ENCODE peak calls at places on chromosomes 12 and 14, in six cellular contexts. One of them, this sample, is unnamed.
A peak's percentile ranks its signal among the peaks of the same experiment; 100 is the strongest.

GRCh38 chr12:81450920-81451739 is 308.0 kb downstream of the PPFIA2 start:
- DNase-seq in heart right ventricle: peak; percentile 35
- DNase-seq in glutamatergic neuron: peak; percentile 42
- DNase-seq in NCI-H1694 treated with DMSO at 0.1 percent for 48 hours: peak; percentile 50
- DNase-seq in stimulated activated effector memory CD8-positive, alpha-beta T cell treated with anti-CD3 and anti-CD28 coated beads, Interleukin-12 subunit alpha, Interleukin-12 subunit beta, amount 100 ng/mL, for 72 hours: no peak
- DNase-seq in MCF 10A: peak; percentile 76
- DNase-seq in this sample: no peak

GRCh38 chr12:70754330-70754741 is 117.1 kb upstream of the PTPRB start:
- DNase-seq in stimulated activated effector memory CD8-positive, alpha-beta T cell treated with anti-CD3 and anti-CD28 coated beads, Interleukin-12 subunit alpha, Interleukin-12 subunit beta, amount 100 ng/mL, for 72 hours: no peak
- DNase-seq in heart right ventricle: no peak
- DNase-seq in glutamatergic neuron: no peak
- DNase-seq in NCI-H1694 treated with DMSO at 0.1 percent for 48 hours: no peak
- DNase-seq in MCF 10A: no peak
- DNase-seq in this sample: no peak

GRCh38 chr14:102264355-102264754 is 40.6 kb downstream of the MOK start:
- DNase-seq in glutamatergic neuron: no peak
- DNase-seq in stimulated activated effector memory CD8-positive, alpha-beta T cell treated with anti-CD3 and anti-CD28 coated beads, Interleukin-12 subunit alpha, Interleukin-12 subunit beta, amount 100 ng/mL, for 72 hours: no peak
- DNase-seq in MCF 10A: no peak
- DNase-seq in NCI-H1694 treated with DMSO at 0.1 percent for 48 hours: no peak
- DNase-seq in heart right ventricle: no peak
- DNase-seq in this sample: no peak

GRCh38 chr12:3129301-3130052 is 52.3 kb downstream of the TSPAN9 start:
- DNase-seq in stimulated activated effector memory CD8-positive, alpha-beta T cell treated with anti-CD3 and anti-CD28 coated beads, Interleukin-12 subunit alpha, Interleukin-12 subunit beta, amount 100 ng/mL, for 72 hours: no peak
- DNase-seq in MCF 10A: no peak
- DNase-seq in glutamatergic neuron: no peak
- DNase-seq in heart right ventricle: no peak
- DNase-seq in NCI-H1694 treated with DMSO at 0.1 percent for 48 hours: no peak
- DNase-seq in this sample: no peak

GRCh38 chr12:33000016-33000415 is 103.4 kb upstream of the PKP2 start:
- DNase-seq in NCI-H1694 treated with DMSO at 0.1 percent for 48 hours: no peak
- DNase-seq in glutamatergic neuron: no peak
- DNase-seq in heart right ventricle: no peak
- DNase-seq in MCF 10A: no peak
- DNase-seq in stimulated activated effector memory CD8-positive, alpha-beta T cell treated with anti-CD3 and anti-CD28 coated beads, Interleukin-12 subunit alpha, Interleukin-12 subunit beta, amount 100 ng/mL, for 72 hours: no peak
- DNase-seq in this sample: no peak

GRCh38 chr12:76569685-76570604 is 10.4 kb upstream of the OSBPL8 start:
- DNase-seq in glutamatergic neuron: no peak
- DNase-seq in stimulated activated effector memory CD8-positive, alpha-beta T cell treated with anti-CD3 and anti-CD28 coated beads, Interleukin-12 subunit alpha, Interleukin-12 subunit beta, amount 100 ng/mL, for 72 hours: no peak
- DNase-seq in MCF 10A: no peak
- DNase-seq in NCI-H1694 treated with DMSO at 0.1 percent for 48 hours: no peak
- DNase-seq in heart right ventricle: no peak
- DNase-seq in this sample: no peak

GRCh38 chr12:117649796-117650195 is 288.4 kb upstream of the NOS1 start:
- DNase-seq in glutamatergic neuron: no peak
- DNase-seq in NCI-H1694 treated with DMSO at 0.1 percent for 48 hours: no peak
- DNase-seq in heart right ventricle: no peak
- DNase-seq in MCF 10A: no peak
- DNase-seq in stimulated activated effector memory CD8-positive, alpha-beta T cell treated with anti-CD3 and anti-CD28 coated beads, Interleukin-12 subunit alpha, Interleukin-12 subunit beta, amount 100 ng/mL, for 72 hours: no peak
- DNase-seq in this sample: no peak

GRCh38 chr12:68080577-68080976 is 79.0 kb downstream of the IFNG start:
- DNase-seq in MCF 10A: no peak
- DNase-seq in heart right ventricle: no peak
- DNase-seq in stimulated activated effector memory CD8-positive, alpha-beta T cell treated with anti-CD3 and anti-CD28 coated beads, Interleukin-12 subunit alpha, Interleukin-12 subunit beta, amount 100 ng/mL, for 72 hours: no peak
- DNase-seq in NCI-H1694 treated with DMSO at 0.1 percent for 48 hours: no peak
- DNase-seq in glutamatergic neuron: no peak
- DNase-seq in this sample: no peak

GRCh38 chr12:124517260-124518050 is 50.0 kb downstream of the NCOR2 start:
- DNase-seq in MCF 10A: peak; percentile 94
- DNase-seq in NCI-H1694 treated with DMSO at 0.1 percent for 48 hours: peak; percentile 75
- DNase-seq in glutamatergic neuron: no peak
- DNase-seq in heart right ventricle: peak; percentile 83
- DNase-seq in stimulated activated effector memory CD8-positive, alpha-beta T cell treated with anti-CD3 and anti-CD28 coated beads, Interleukin-12 subunit alpha, Interleukin-12 subunit beta, amount 100 ng/mL, for 72 hours: no peak
- DNase-seq in this sample: peak; percentile 86